ENCODE peak calls at places on chromosomes 2 and 18, in seven cellular contexts. P is GM12891; I is NCI-H748 treated with DMSO at 0.1 percent for 48 hours; W is aorta; N is NAMALWA; F is stimulated activated CD4-positive, alpha-beta T cell treated with anti-CD3 and anti-CD28 coated beads, Interleukin-12 subunit alpha, Interleukin-12 subunit beta, amount 100 ng/mL, for 48 hours; Q is NCI-H2081. Z is an unnamed sample.

GRCh38 chr2:131105950-131106801 is 1.0 kb downstream of the PLEKHB2 start:
- DNase-seq in N (peak), W (peak), I (no peak), F (peak), P (no peak), Q (peak), Z (peak)

GRCh38 chr2:106028192-106028591 is 165.9 kb downstream of the UXS1 start:
- DNase-seq in I (no peak), N (no peak), W (no peak), F (no peak), P (no peak), Q (no peak), Z (no peak)

GRCh38 chr2:238569415-238570195 is 142.9 kb downstream of the ASB1 start:
- DNase-seq in F (no peak), Q (no peak), P (no peak), N (no peak), W (no peak), I (no peak), Z (no peak)

GRCh38 chr2:146323564-146323963 is 1521.3 kb upstream of the ACVR2A start:
- DNase-seq in Q (no peak), P (no peak), W (no peak), F (no peak), I (no peak), N (no peak), Z (no peak)

GRCh38 chr2:46828039-46828438 is 87.6 kb downstream of the MCFD2 start:
- DNase-seq in I (no peak), F (no peak), W (no peak), N (no peak), P (no peak), Q (no peak), Z (no peak)

GRCh38 chr2:235511187-235511661 is 17.4 kb downstream of the AGAP1 start:
- DNase-seq in F (no peak), P (no peak), W (peak), N (no peak), Q (no peak), I (no peak), Z (no peak)

GRCh38 chr2:189824694-189825396 is 40.6 kb downstream of the PMS1 start:
- DNase-seq in P (no peak), F (no peak), I (no peak), Q (no peak), W (no peak), N (no peak), Z (no peak)

GRCh38 chr2:113755690-113756063 is 765 bp downstream of the SLC35F5 start:
- DNase-seq in Q (no peak), I (no peak), F (no peak), N (no peak), P (no peak), W (no peak), Z (peak)

GRCh38 chr2:120384486-120385354 is 38.8 kb downstream of the INHBB start:
- DNase-seq in N (no peak), P (no peak), W (peak), I (no peak), Q (no peak), F (no peak), Z (no peak)

GRCh38 chr2:105744091-105744908 is 412 bp upstream of the NCK2 start:
- DNase-seq in P (peak), N (peak), Q (peak), I (peak), F (no peak), W (peak), Z (peak)

GRCh38 chr2:65367517-65367916 is 64.9 kb downstream of the SPRED2 start:
- DNase-seq in N (no peak), P (no peak), Q (no peak), I (no peak), F (no peak), W (no peak), Z (no peak)

GRCh38 chr18:57141208-57142129 is 5.4 kb upstream of the BOD1L2 start:
- DNase-seq in I (peak), F (no peak), P (no peak), W (no peak), Q (peak), N (no peak), Z (peak)

GRCh38 chr2:110149330-110150220 is 34.0 kb upstream of the MALL start:
- DNase-seq in I (no peak), P (no peak), W (no peak), N (no peak), F (no peak), Q (no peak), Z (no peak)

GRCh38 chr2:176856645-176857044 is 355.9 kb upstream of the HNRNPA3 start:
- DNase-seq in I (no peak), F (no peak), P (no peak), Q (no peak), N (no peak), W (no peak), Z (no peak)